ENCODE peak calls at places on chromosomes 3 and 15, in eight cellular contexts. One of them, this sample, is unnamed.

GRCh38 chr3:125037498-125038150 is 18.2 kb downstream of the HEG1 start:
- DNase-seq in endothelial cell of umbilical vein: no peak
- DNase-seq in NB4: no peak
- DNase-seq in HepG2: no peak
- DNase-seq in A549: no peak
- DNase-seq in heart left ventricle: no peak
- DNase-seq in uterus: no peak
- DNase-seq in upper lobe of left lung: no peak
- DNase-seq in this sample: no peak

GRCh38 chr15:39598958-39599845 is 18.3 kb downstream of the THBS1 start:
- DNase-seq in A549: no peak
- DNase-seq in endothelial cell of umbilical vein: peak
- DNase-seq in upper lobe of left lung: no peak
- DNase-seq in NB4: no peak
- DNase-seq in heart left ventricle: no peak
- DNase-seq in HepG2: no peak
- DNase-seq in uterus: no peak
- DNase-seq in this sample: no peak

GRCh38 chr3:32106132-32106928 is at the start of gene GPD1L:
- DNase-seq in HepG2: peak
- DNase-seq in endothelial cell of umbilical vein: peak
- DNase-seq in uterus: peak
- DNase-seq in A549: peak
- DNase-seq in heart left ventricle: peak
- DNase-seq in NB4: peak
- DNase-seq in upper lobe of left lung: peak
- DNase-seq in this sample: peak

GRCh38 chr15:41043276-41043675 is 72.8 kb downstream of the INO80 start:
- DNase-seq in upper lobe of left lung: no peak
- DNase-seq in NB4: no peak
- DNase-seq in endothelial cell of umbilical vein: peak
- DNase-seq in heart left ventricle: no peak
- DNase-seq in HepG2: peak
- DNase-seq in uterus: no peak
- DNase-seq in A549: no peak
- DNase-seq in this sample: no peak

GRCh38 chr3:10964537-10965167 is 27.9 kb upstream of the SLC6A1 start:
- DNase-seq in heart left ventricle: no peak
- DNase-seq in HepG2: no peak
- DNase-seq in endothelial cell of umbilical vein: peak
- DNase-seq in uterus: no peak
- DNase-seq in NB4: peak
- DNase-seq in upper lobe of left lung: no peak
- DNase-seq in A549: no peak
- DNase-seq in this sample: no peak

GRCh38 chr3:51610708-51611107 is 60.3 kb upstream of the TEX264 start:
- DNase-seq in uterus: no peak
- DNase-seq in A549: no peak
- DNase-seq in HepG2: no peak
- DNase-seq in endothelial cell of umbilical vein: no peak
- DNase-seq in NB4: no peak
- DNase-seq in heart left ventricle: no peak
- DNase-seq in upper lobe of left lung: no peak
- DNase-seq in this sample: no peak

GRCh38 chr3:191065183-191065805 is 133.7 kb upstream of the OSTN start:
- DNase-seq in heart left ventricle: no peak
- DNase-seq in endothelial cell of umbilical vein: no peak
- DNase-seq in A549: no peak
- DNase-seq in upper lobe of left lung: no peak
- DNase-seq in HepG2: no peak
- DNase-seq in uterus: no peak
- DNase-seq in NB4: no peak
- DNase-seq in this sample: no peak

GRCh38 chr3:69485489-69485888 is 99.6 kb upstream of the FRMD4B start:
- DNase-seq in uterus: no peak
- DNase-seq in HepG2: no peak
- DNase-seq in endothelial cell of umbilical vein: no peak
- DNase-seq in NB4: no peak
- DNase-seq in heart left ventricle: no peak
- DNase-seq in upper lobe of left lung: no peak
- DNase-seq in A549: no peak
- DNase-seq in this sample: no peak

GRCh38 chr3:61824553-61825135 is 263.3 kb downstream of the PTPRG start:
- DNase-seq in HepG2: peak
- DNase-seq in uterus: no peak
- DNase-seq in endothelial cell of umbilical vein: peak
- DNase-seq in A549: no peak
- DNase-seq in upper lobe of left lung: no peak
- DNase-seq in heart left ventricle: no peak
- DNase-seq in NB4: no peak
- DNase-seq in this sample: no peak

GRCh38 chr15:97013491-97013890 is 683.0 kb downstream of the NR2F2 start:
- DNase-seq in uterus: no peak
- DNase-seq in A549: no peak
- DNase-seq in HepG2: no peak
- DNase-seq in heart left ventricle: no peak
- DNase-seq in NB4: no peak
- DNase-seq in endothelial cell of umbilical vein: no peak
- DNase-seq in upper lobe of left lung: no peak
- DNase-seq in this sample: no peak

GRCh38 chr15:77507151-77507847 is 86.6 kb downstream of the HMG20A start:
- DNase-seq in endothelial cell of umbilical vein: peak
- DNase-seq in A549: no peak
- DNase-seq in HepG2: no peak
- DNase-seq in NB4: peak
- DNase-seq in heart left ventricle: peak
- DNase-seq in uterus: no peak
- DNase-seq in upper lobe of left lung: peak
- DNase-seq in this sample: peak

GRCh38 chr3:153856932-153857331 is 264.3 kb upstream of the ARHGEF26 start:
- DNase-seq in upper lobe of left lung: no peak
- DNase-seq in NB4: no peak
- DNase-seq in heart left ventricle: no peak
- DNase-seq in A549: no peak
- DNase-seq in endothelial cell of umbilical vein: no peak
- DNase-seq in uterus: no peak
- DNase-seq in HepG2: no peak
- DNase-seq in this sample: no peak

GRCh38 chr3:107198522-107199271 is 178.5 kb upstream of the CCDC54 start:
- DNase-seq in endothelial cell of umbilical vein: peak
- DNase-seq in NB4: no peak
- DNase-seq in A549: no peak
- DNase-seq in heart left ventricle: peak
- DNase-seq in upper lobe of left lung: no peak
- DNase-seq in HepG2: no peak
- DNase-seq in uterus: no peak
- DNase-seq in this sample: no peak

GRCh38 chr3:113275876-113276580 is 64.7 kb downstream of the BOC start:
- DNase-seq in A549: no peak
- DNase-seq in upper lobe of left lung: no peak
- DNase-seq in heart left ventricle: no peak
- DNase-seq in endothelial cell of umbilical vein: peak
- DNase-seq in NB4: no peak
- DNase-seq in HepG2: peak
- DNase-seq in uterus: no peak
- DNase-seq in this sample: no peak

GRCh38 chr15:62327386-62327785 is 162.3 kb upstream of the C2CD4B start:
- DNase-seq in HepG2: no peak
- DNase-seq in A549: no peak
- DNase-seq in endothelial cell of umbilical vein: no peak
- DNase-seq in heart left ventricle: no peak
- DNase-seq in upper lobe of left lung: no peak
- DNase-seq in NB4: no peak
- DNase-seq in uterus: no peak
- DNase-seq in this sample: no peak

GRCh38 chr3:184737641-184738518 is 26.0 kb upstream of the MAGEF1 start:
- DNase-seq in HepG2: no peak
- DNase-seq in heart left ventricle: peak
- DNase-seq in NB4: no peak
- DNase-seq in upper lobe of left lung: peak
- DNase-seq in endothelial cell of umbilical vein: peak
- DNase-seq in A549: no peak
- DNase-seq in uterus: peak
- DNase-seq in this sample: peak
- H3K4me3 ChIP-seq in HepG2: no peak
- H3K4me3 ChIP-seq in heart left ventricle: no peak
- H3K4me3 ChIP-seq in NB4: no peak
- H3K4me3 ChIP-seq in upper lobe of left lung: no peak
- H3K4me3 ChIP-seq in endothelial cell of umbilical vein: no peak
- H3K4me3 ChIP-seq in A549: no peak
- H3K4me3 ChIP-seq in uterus: no peak
- H3K4me3 ChIP-seq in this sample: no peak

DNA sequence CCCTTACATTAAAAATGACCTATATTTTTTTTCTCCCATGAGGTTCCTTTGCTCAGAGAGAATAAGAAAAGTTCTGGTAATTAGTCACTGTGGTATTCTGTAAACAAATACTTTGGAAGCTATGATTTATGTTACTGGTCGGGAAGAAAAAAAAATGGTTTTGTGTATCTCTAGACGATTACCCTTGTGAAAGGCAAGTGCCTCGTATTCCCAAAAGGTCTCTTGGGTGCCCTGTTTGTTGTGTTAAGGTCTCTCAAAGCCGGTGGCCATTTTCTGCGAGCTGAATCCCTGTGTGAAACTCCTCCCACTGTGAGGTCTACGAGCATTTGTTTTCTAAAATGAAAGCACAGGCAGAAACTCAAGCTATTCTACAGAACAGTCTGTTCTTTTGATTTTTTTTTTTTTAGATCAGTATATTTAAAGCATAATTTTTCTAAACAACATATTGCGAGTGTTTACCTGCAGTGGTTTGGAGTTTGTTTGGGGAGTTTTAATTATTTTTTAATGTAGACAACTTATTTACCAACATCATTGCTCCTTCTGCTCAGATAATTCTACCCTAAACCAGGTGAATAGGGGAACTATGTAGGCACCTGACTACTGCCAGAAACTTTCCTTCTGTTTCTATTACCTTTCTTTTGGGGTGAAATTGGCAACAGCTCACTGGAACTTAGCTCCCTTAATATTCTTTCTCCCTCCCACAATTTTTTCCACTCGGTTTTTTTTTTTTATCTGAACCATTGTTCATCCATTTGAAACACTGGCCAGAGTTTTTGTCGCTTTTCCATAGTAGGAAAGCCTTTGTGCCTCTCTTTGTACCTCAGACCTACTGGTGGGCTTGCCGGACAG is 44.0 kb downstream of the ZBTB38 start:
- DNase-seq in heart left ventricle: peak
- DNase-seq in A549: peak
- DNase-seq in upper lobe of left lung: peak
- DNase-seq in NB4: no peak
- DNase-seq in endothelial cell of umbilical vein: peak
- DNase-seq in HepG2: peak
- DNase-seq in uterus: peak
- DNase-seq in this sample: no peak
- TF ChIP-seq POLR2A in heart left ventricle: no peak
- TF ChIP-seq POLR2A in A549: no peak
- TF ChIP-seq POLR2A in upper lobe of left lung: peak
- TF ChIP-seq POLR2A in NB4: no peak
- TF ChIP-seq POLR2A in endothelial cell of umbilical vein: peak
- TF ChIP-seq POLR2A in HepG2: no peak
- TF ChIP-seq POLR2A in uterus: peak
- TF ChIP-seq POLR2A in this sample: no peak

GRCh38 chr3:57144952-57145351 is 20.2 kb downstream of the IL17RD start:
- DNase-seq in HepG2: no peak
- DNase-seq in uterus: no peak
- DNase-seq in heart left ventricle: no peak
- DNase-seq in upper lobe of left lung: no peak
- DNase-seq in NB4: no peak
- DNase-seq in endothelial cell of umbilical vein: no peak
- DNase-seq in A549: no peak
- DNase-seq in this sample: no peak

GRCh38 chr3:57143886-57144459 is 21.2 kb downstream of the IL17RD start:
- DNase-seq in upper lobe of left lung: no peak
- DNase-seq in endothelial cell of umbilical vein: no peak
- DNase-seq in A549: no peak
- DNase-seq in heart left ventricle: no peak
- DNase-seq in uterus: no peak
- DNase-seq in HepG2: no peak
- DNase-seq in NB4: no peak
- DNase-seq in this sample: no peak

GRCh38 chr3:57140894-57141293 is 24.3 kb downstream of the IL17RD start:
- DNase-seq in NB4: no peak
- DNase-seq in uterus: no peak
- DNase-seq in heart left ventricle: no peak
- DNase-seq in A549: no peak
- DNase-seq in HepG2: no peak
- DNase-seq in endothelial cell of umbilical vein: no peak
- DNase-seq in upper lobe of left lung: no peak
- DNase-seq in this sample: no peak

GRCh38 chr3:57142335-57142734 is 22.8 kb downstream of the IL17RD start:
- DNase-seq in NB4: no peak
- DNase-seq in HepG2: no peak
- DNase-seq in uterus: no peak
- DNase-seq in A549: no peak
- DNase-seq in upper lobe of left lung: no peak
- DNase-seq in heart left ventricle: no peak
- DNase-seq in endothelial cell of umbilical vein: no peak
- DNase-seq in this sample: no peak

DNA sequence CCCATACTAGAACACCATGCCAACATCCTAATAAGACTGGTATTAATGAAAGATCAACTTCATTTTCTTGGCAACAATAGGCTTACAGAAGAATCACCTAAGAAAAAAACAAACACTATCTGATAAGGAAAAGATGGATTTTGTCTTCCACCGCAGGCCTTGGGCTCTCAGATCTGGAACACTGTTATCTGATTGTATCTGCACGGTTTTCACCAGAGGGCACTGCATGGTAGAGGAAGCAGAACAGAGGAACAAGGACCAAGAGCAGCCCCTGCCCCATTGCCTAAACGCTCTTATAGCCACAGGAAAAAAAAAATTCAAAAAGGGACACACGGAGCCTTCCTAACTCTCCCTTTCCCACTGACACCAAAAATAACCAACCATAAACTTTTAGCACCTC is 23.4 kb downstream of the IL17RD start:
- DNase-seq in NB4: no peak
- DNase-seq in A549: no peak
- DNase-seq in endothelial cell of umbilical vein: no peak
- DNase-seq in heart left ventricle: no peak
- DNase-seq in uterus: no peak
- DNase-seq in upper lobe of left lung: no peak
- DNase-seq in HepG2: no peak
- DNase-seq in this sample: no peak
- TF ChIP-seq CTCF in NB4: no peak
- TF ChIP-seq CTCF in A549: no peak
- TF ChIP-seq CTCF in endothelial cell of umbilical vein: no peak
- TF ChIP-seq CTCF in heart left ventricle: no peak
- TF ChIP-seq CTCF in uterus: no peak
- TF ChIP-seq CTCF in upper lobe of left lung: no peak
- TF ChIP-seq CTCF in HepG2: no peak
- TF ChIP-seq CTCF in this sample: no peak

DNA sequence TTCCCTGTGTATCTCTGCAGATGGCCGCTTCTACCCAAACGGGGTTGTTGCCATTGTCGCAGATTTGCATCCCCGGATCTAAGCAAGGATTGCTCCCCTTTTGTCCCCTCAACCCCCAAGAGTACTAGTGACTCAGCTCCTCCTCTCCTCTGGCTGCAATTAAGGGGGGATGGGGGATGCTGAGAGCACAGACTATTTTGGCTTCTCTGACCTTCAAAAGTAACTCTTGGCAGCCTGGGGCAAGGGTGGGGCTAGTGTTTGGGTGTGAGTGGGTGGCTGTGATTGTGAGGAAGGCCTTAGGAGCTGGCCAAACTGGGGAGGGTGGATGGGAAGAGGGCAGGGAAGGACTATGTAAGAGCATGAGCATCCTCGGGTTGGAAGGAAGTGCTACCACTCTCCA is 1.2 kb upstream of the MAP1A start:
- DNase-seq in endothelial cell of umbilical vein: no peak
- DNase-seq in NB4: no peak
- DNase-seq in uterus: peak
- DNase-seq in upper lobe of left lung: no peak
- DNase-seq in A549: no peak
- DNase-seq in HepG2: no peak
- DNase-seq in heart left ventricle: peak
- DNase-seq in this sample: peak
- H3K4me3 ChIP-seq in endothelial cell of umbilical vein: no peak
- H3K4me3 ChIP-seq in NB4: no peak
- H3K4me3 ChIP-seq in uterus: no peak
- H3K4me3 ChIP-seq in upper lobe of left lung: no peak
- H3K4me3 ChIP-seq in A549: no peak
- H3K4me3 ChIP-seq in HepG2: no peak
- H3K4me3 ChIP-seq in heart left ventricle: no peak
- H3K4me3 ChIP-seq in this sample: no peak